ENCODE peak calls at places on chromosomes 3 and 15, in five cellular contexts. E, W, G, I and N are unnamed samples.

GRCh38 chr3:83302091-83302490 is 1540.6 kb upstream of the GBE1 start:
- DNase-seq in E (no peak), W (no peak), G (no peak), I (no peak), N (no peak)

GRCh38 chr3:155131104-155131503 is 51.0 kb downstream of the MME start:
- DNase-seq in E (no peak), W (peak), G (peak), I (peak), N (peak)

GRCh38 chr15:88605507-88606436 is 15.4 kb upstream of the AEN start:
- DNase-seq in E (no peak), W (peak), G (peak), I (peak), N (peak)

GRCh38 chr3:136960838-136961836 is 3.4 kb downstream of the IL20RB start:
- DNase-seq in E (no peak), W (peak), G (no peak), I (no peak), N (peak)

GRCh38 chr3:119295816-119296484 is 1.8 kb downstream of the ARHGAP31 start:
- DNase-seq in E (no peak), W (peak), G (no peak), I (no peak), N (peak)

GRCh38 chr15:90315276-90315982 is 36.7 kb upstream of the ZNF774 start:
- DNase-seq in E (no peak), W (peak), G (no peak), I (peak), N (peak)

GRCh38 chr15:64574220-64574994 is 114.0 kb downstream of the ZNF609 start:
- DNase-seq in E (no peak), W (peak), G (peak), I (peak), N (peak)

GRCh38 chr15:45407786-45408185 is 29.4 kb upstream of the GATM start:
- DNase-seq in E (no peak), W (no peak), G (no peak), I (no peak), N (no peak)

GRCh38 chr3:52091566-52092290 is 35.4 kb upstream of the DUSP7 start:
- DNase-seq in E (peak), W (peak), G (no peak), I (peak), N (peak)

GRCh38 chr3:64915778-64916177 is 228.0 kb upstream of the ADAMTS9 start:
- DNase-seq in E (no peak), W (peak), G (peak), I (peak), N (peak)

GRCh38 chr3:35883929-35884328 is 244.6 kb downstream of the ARPP21 start:
- DNase-seq in E (no peak), W (no peak), G (peak), I (no peak), N (no peak)

GRCh38 chr3:71703796-71704195 is 21.4 kb downstream of the EIF4E3 start:
- DNase-seq in E (no peak), W (no peak), G (no peak), I (no peak), N (no peak)

GRCh38 chr15:77499087-77499765 is 78.5 kb downstream of the HMG20A start:
- DNase-seq in E (no peak), W (peak), G (no peak), I (peak), N (no peak)

GRCh38 chr15:41512512-41513281 is 930 bp downstream of the LTK start:
- DNase-seq in E (no peak), W (peak), G (no peak), I (no peak), N (no peak)

GRCh38 chr3:181913254-181913653 is 201.5 kb downstream of the SOX2 start:
- DNase-seq in E (no peak), W (peak), G (no peak), I (no peak), N (no peak)

GRCh38 chr3:52028572-52028971 is 27.8 kb downstream of the DUSP7 start:
- DNase-seq in E (no peak), W (peak), G (no peak), I (peak), N (no peak)

GRCh38 chr15:82587805-82588204 is 47.5 kb upstream of the RPS17 start:
- DNase-seq in E (no peak), W (no peak), G (no peak), I (no peak), N (no peak)

GRCh38 chr3:155031191-155031590 is 48.9 kb upstream of the MME start:
- DNase-seq in E (no peak), W (peak), G (no peak), I (peak), N (no peak)

GRCh38 chr3:170680593-170680992 is 94.7 kb upstream of the SLC7A14 start:
- DNase-seq in E (no peak), W (no peak), G (no peak), I (no peak), N (no peak)

GRCh38 chr3:113602256-113602655 is 69.9 kb downstream of the SIDT1 start:
- DNase-seq in E (no peak), W (no peak), G (no peak), I (no peak), N (no peak)

GRCh38 chr15:50107591-50108408 is 11.2 kb downstream of the ATP8B4 start:
- DNase-seq in E (no peak), W (peak), G (no peak), I (no peak), N (no peak)

GRCh38 chr3:14549256-14549931 is 9.3 kb upstream of the GRIP2 start:
- DNase-seq in E (no peak), W (peak), G (peak), I (peak), N (no peak)

GRCh38 chr3:188465311-188465710 is 311.4 kb downstream of the LPP start:
- DNase-seq in E (no peak), W (no peak), G (no peak), I (no peak), N (no peak)

GRCh38 chr3:14425574-14426304 is 23.3 kb downstream of the SLC6A6 start:
- DNase-seq in E (peak), W (no peak), G (no peak), I (no peak), N (no peak)

GRCh38 chr3:113185436-113185835 is 25.9 kb upstream of the BOC start:
- DNase-seq in E (no peak), W (no peak), G (no peak), I (no peak), N (peak)

GRCh38 chr3:59772416-59773408 is 722.9 kb upstream of the CFAP20DC start:
- DNase-seq in E (no peak), W (no peak), G (no peak), I (no peak), N (no peak)

GRCh38 chr3:46883252-46884185 is 6.0 kb downstream of the PTH1R start:
- DNase-seq in E (no peak), W (peak), G (no peak), I (no peak), N (no peak)

GRCh38 chr15:48501208-48501607 is 144.3 kb downstream of the FBN1 start:
- DNase-seq in E (no peak), W (no peak), G (no peak), I (no peak), N (no peak)

GRCh38 chr15:48498828-48499227 is 146.7 kb downstream of the FBN1 start:
- DNase-seq in E (no peak), W (no peak), G (no peak), I (no peak), N (no peak)

GRCh38 chr15:48499978-48500377 is 145.5 kb downstream of the FBN1 start:
- DNase-seq in E (no peak), W (no peak), G (no peak), I (no peak), N (no peak)

GRCh38 chr15:48505067-48505466 is 140.4 kb downstream of the FBN1 start:
- DNase-seq in E (no peak), W (no peak), G (no peak), I (no peak), N (no peak)

GRCh38 chr15:48500595-48500994 is 144.9 kb downstream of the FBN1 start:
- DNase-seq in E (no peak), W (no peak), G (no peak), I (peak), N (no peak)
- H3K4me3 ChIP-seq in E (no peak), W (no peak), G (no peak), I (no peak), N (no peak)

GRCh38 chr15:101498076-101498730 is 8.7 kb upstream of the PCSK6 start:
- DNase-seq in E (no peak), W (no peak), G (no peak), I (no peak), N (no peak)
- TF ChIP-seq CTCF in E (no peak), W (no peak), G (no peak), I (no peak), N (no peak)

DNA sequence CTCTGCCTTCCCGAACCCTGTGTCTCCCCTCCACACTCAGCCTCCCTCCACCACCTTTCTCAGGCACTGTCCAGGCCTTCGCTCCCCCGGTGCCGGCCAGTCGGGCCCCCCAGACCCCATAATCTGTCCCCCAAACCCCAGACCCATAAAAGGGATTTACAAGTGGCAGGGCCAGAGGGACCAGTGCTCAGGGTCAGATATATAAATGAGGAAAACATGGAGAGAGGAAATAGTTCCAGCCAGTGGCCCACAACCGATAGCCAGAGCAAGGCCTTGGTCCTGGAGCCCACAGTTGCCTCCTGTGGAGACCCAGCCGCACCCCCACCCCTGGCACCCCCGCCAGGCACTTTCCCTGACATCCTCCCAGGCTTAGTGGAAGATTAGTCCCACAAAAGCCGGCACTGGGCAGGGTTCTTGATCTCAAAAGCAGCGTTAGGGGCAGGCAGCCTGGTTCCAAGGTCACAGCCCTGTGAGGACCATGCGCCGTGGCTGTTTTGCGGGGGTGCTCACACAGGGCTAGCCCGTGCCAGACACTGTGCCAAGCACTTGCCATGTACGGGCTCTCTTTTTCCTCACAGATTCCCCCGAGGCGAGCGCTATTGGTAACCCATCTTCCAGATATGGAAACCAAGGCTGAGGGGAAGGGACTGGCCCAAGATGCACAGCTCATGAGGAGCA is 1.1 kb upstream of the PLXND1 start:
- DNase-seq in E (no peak), W (no peak), G (no peak), I (no peak), N (no peak)
- H3K4me3 ChIP-seq in E (peak), W (peak), G (peak), I (peak), N (peak)

GRCh38 chr3:42518800-42519567 is 16.5 kb downstream of the VIPR1 start:
- DNase-seq in E (no peak), W (no peak), G (no peak), I (no peak), N (no peak)
- TF ChIP-seq CTCF in E (no peak), W (no peak), G (peak), I (no peak), N (peak)

GRCh38 chr3:10492351-10493201 is 12.8 kb downstream of the ATP2B2 start:
- DNase-seq in E (no peak), W (no peak), G (no peak), I (no peak), N (no peak)

GRCh38 chr3:10495614-10496013 is 9.8 kb downstream of the ATP2B2 start:
- DNase-seq in E (no peak), W (no peak), G (no peak), I (no peak), N (no peak)

GRCh38 chr3:10495003-10495402 is 10.4 kb downstream of the ATP2B2 start:
- DNase-seq in E (no peak), W (peak), G (peak), I (peak), N (peak)

GRCh38 chr3:10493202-10493589 is 12.2 kb downstream of the ATP2B2 start:
- DNase-seq in E (no peak), W (no peak), G (no peak), I (no peak), N (no peak)

GRCh38 chr3:10494180-10494579 is 11.2 kb downstream of the ATP2B2 start:
- DNase-seq in E (no peak), W (no peak), G (no peak), I (no peak), N (no peak)
- H3K4me3 ChIP-seq in E (no peak), W (no peak), G (no peak), I (no peak), N (no peak)

GRCh38 chr3:33732394-33732793 is 14.3 kb upstream of the CLASP2 start:
- DNase-seq in E (no peak), W (no peak), G (no peak), I (no peak), N (no peak)
- TF ChIP-seq CTCF in E (peak), W (peak), G (peak), I (no peak), N (peak)

GRCh38 chr3:18233987-18234716 is 191.0 kb downstream of the SATB1 start:
- DNase-seq in E (no peak), W (no peak), G (no peak), I (no peak), N (no peak)
- H3K4me3 ChIP-seq in E (no peak), W (no peak), G (no peak), I (no peak), N (no peak)

GRCh38 chr3:96813134-96813819 is 1.1 kb upstream of the EPHA6 start:
- DNase-seq in E (peak), W (peak), G (peak), I (peak), N (peak)
- TF ChIP-seq CTCF in E (peak), W (peak), G (peak), I (peak), N (peak)

DNA sequence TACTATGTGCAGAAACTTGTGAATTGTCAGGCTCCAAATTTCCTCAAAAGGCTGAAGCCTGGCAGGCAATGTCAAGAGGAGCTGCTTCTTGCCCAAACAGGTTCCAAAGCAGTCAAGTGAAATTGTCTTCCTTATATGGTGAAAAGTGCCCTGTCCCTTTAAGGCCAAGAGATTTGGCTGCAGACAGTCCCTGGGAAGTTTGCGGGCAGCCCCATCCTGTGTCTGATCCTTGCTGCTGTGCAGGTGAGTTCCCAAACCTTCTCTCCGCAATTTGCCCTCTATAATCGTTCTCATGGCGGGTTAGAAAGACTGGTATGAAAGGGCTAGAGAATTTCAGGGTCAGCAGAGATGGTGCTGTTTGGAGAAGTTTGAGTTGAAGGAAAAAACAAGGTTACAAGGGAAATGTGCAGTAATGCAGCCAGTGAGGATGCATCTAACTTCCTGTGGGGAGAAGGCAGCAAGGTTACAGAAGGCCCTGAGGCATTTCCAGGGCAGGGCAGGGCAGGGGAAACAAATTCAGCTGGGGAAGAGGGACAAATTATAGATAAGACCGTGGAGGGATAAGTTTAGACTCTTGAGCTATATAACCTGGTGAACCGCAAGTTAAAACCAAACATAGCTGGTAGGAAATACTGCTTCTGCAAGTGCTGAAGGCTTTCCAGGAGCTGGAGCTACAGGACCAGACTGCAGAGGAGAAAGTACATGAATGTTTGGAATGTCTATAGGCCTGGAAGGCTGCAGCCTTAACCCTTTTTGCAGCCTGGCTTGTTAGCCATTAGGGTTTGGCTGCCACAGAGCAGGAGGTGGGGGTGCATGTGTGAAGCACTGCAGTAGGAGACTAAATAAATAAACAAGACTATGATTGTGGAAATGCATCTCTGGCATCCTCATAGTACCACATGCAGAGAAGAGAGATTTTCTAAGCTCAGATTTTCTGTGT is 256.2 kb upstream of the IL12A start:
- DNase-seq in E (no peak), W (peak), G (peak), I (peak), N (peak)
- H3K4me3 ChIP-seq in E (peak), W (no peak), G (peak), I (peak), N (no peak)